ENCODE peak calls at places on chromosomes 5 and 9, in six cellular contexts. One of them, this sample, is unnamed.

GRCh38 chr5:124889522-124889828 is 143.0 kb upstream of the ZNF608 start:
- DNase-seq in AG08395: no peak
- DNase-seq in T follicular helper cell: no peak
- DNase-seq in activated CD8-positive, alpha-beta memory T cell treated with anti-CD3 and anti-CD28 coated beads for 1 hour: no peak
- DNase-seq in activated CD4-positive, alpha-beta T cell treated with anti-CD3 and anti-CD28 coated beads, Interleukin-2, amount 50 U/mL, for 48 hours: no peak
- DNase-seq in foreskin fibroblast: peak; percentile 42
- DNase-seq in this sample: no peak

GRCh38 chr9:33041459-33042188 is 16.6 kb downstream of the DNAJA1 start:
- DNase-seq in AG08395: no peak
- DNase-seq in T follicular helper cell: no peak
- DNase-seq in activated CD8-positive, alpha-beta memory T cell treated with anti-CD3 and anti-CD28 coated beads for 1 hour: no peak
- DNase-seq in activated CD4-positive, alpha-beta T cell treated with anti-CD3 and anti-CD28 coated beads, Interleukin-2, amount 50 U/mL, for 48 hours: no peak
- DNase-seq in foreskin fibroblast: peak; percentile 65
- DNase-seq in this sample: no peak

GRCh38 chr5:146832985-146833732 is 45.4 kb downstream of the PPP2R2B start:
- DNase-seq in AG08395: no peak
- DNase-seq in T follicular helper cell: no peak
- DNase-seq in activated CD8-positive, alpha-beta memory T cell treated with anti-CD3 and anti-CD28 coated beads for 1 hour: no peak
- DNase-seq in activated CD4-positive, alpha-beta T cell treated with anti-CD3 and anti-CD28 coated beads, Interleukin-2, amount 50 U/mL, for 48 hours: no peak
- DNase-seq in foreskin fibroblast: no peak
- DNase-seq in this sample: no peak

GRCh38 chr5:55234171-55234700 is 828 bp upstream of the CCNO start:
- DNase-seq in AG08395: no peak
- DNase-seq in T follicular helper cell: no peak
- DNase-seq in activated CD8-positive, alpha-beta memory T cell treated with anti-CD3 and anti-CD28 coated beads for 1 hour: no peak
- DNase-seq in activated CD4-positive, alpha-beta T cell treated with anti-CD3 and anti-CD28 coated beads, Interleukin-2, amount 50 U/mL, for 48 hours: no peak
- DNase-seq in foreskin fibroblast: peak; percentile 55
- DNase-seq in this sample: no peak

GRCh38 chr5:177304392-177305119 is 957 bp downstream of the PRELID1 start:
- DNase-seq in AG08395: no peak
- DNase-seq in T follicular helper cell: no peak
- DNase-seq in activated CD8-positive, alpha-beta memory T cell treated with anti-CD3 and anti-CD28 coated beads for 1 hour: no peak
- DNase-seq in activated CD4-positive, alpha-beta T cell treated with anti-CD3 and anti-CD28 coated beads, Interleukin-2, amount 50 U/mL, for 48 hours: peak; percentile 34
- DNase-seq in foreskin fibroblast: no peak
- DNase-seq in this sample: no peak

GRCh38 chr5:66897355-66897754 is 299.2 kb downstream of the CD180 start:
- DNase-seq in AG08395: no peak
- DNase-seq in T follicular helper cell: no peak
- DNase-seq in activated CD8-positive, alpha-beta memory T cell treated with anti-CD3 and anti-CD28 coated beads for 1 hour: no peak
- DNase-seq in activated CD4-positive, alpha-beta T cell treated with anti-CD3 and anti-CD28 coated beads, Interleukin-2, amount 50 U/mL, for 48 hours: no peak
- DNase-seq in foreskin fibroblast: peak; percentile 63
- DNase-seq in this sample: no peak

GRCh38 chr9:134637696-134638502 is 3.7 kb upstream of the COL5A1 start:
- DNase-seq in AG08395: no peak
- DNase-seq in T follicular helper cell: no peak
- DNase-seq in activated CD8-positive, alpha-beta memory T cell treated with anti-CD3 and anti-CD28 coated beads for 1 hour: no peak
- DNase-seq in activated CD4-positive, alpha-beta T cell treated with anti-CD3 and anti-CD28 coated beads, Interleukin-2, amount 50 U/mL, for 48 hours: no peak
- DNase-seq in foreskin fibroblast: no peak
- DNase-seq in this sample: no peak

GRCh38 chr9:134455951-134456739 is 129.9 kb downstream of the RXRA start:
- DNase-seq in AG08395: peak; percentile 95
- DNase-seq in T follicular helper cell: peak; percentile 59
- DNase-seq in activated CD8-positive, alpha-beta memory T cell treated with anti-CD3 and anti-CD28 coated beads for 1 hour: peak; percentile 54
- DNase-seq in activated CD4-positive, alpha-beta T cell treated with anti-CD3 and anti-CD28 coated beads, Interleukin-2, amount 50 U/mL, for 48 hours: peak; percentile 71
- DNase-seq in foreskin fibroblast: peak; percentile 99
- DNase-seq in this sample: no peak

GRCh38 chr9:100436566-100436965 is 9.6 kb downstream of the MSANTD3 start:
- DNase-seq in AG08395: no peak
- DNase-seq in T follicular helper cell: no peak
- DNase-seq in activated CD8-positive, alpha-beta memory T cell treated with anti-CD3 and anti-CD28 coated beads for 1 hour: no peak
- DNase-seq in activated CD4-positive, alpha-beta T cell treated with anti-CD3 and anti-CD28 coated beads, Interleukin-2, amount 50 U/mL, for 48 hours: no peak
- DNase-seq in foreskin fibroblast: no peak
- DNase-seq in this sample: no peak

GRCh38 chr9:92359380-92360007 is 33.7 kb downstream of the CENPP start:
- DNase-seq in AG08395: no peak
- DNase-seq in T follicular helper cell: no peak
- DNase-seq in activated CD8-positive, alpha-beta memory T cell treated with anti-CD3 and anti-CD28 coated beads for 1 hour: no peak
- DNase-seq in activated CD4-positive, alpha-beta T cell treated with anti-CD3 and anti-CD28 coated beads, Interleukin-2, amount 50 U/mL, for 48 hours: no peak
- DNase-seq in foreskin fibroblast: no peak
- DNase-seq in this sample: no peak

GRCh38 chr9:137455361-137455991 is 3.7 kb downstream of the NSMF start:
- DNase-seq in AG08395: no peak
- DNase-seq in T follicular helper cell: no peak
- DNase-seq in activated CD8-positive, alpha-beta memory T cell treated with anti-CD3 and anti-CD28 coated beads for 1 hour: no peak
- DNase-seq in activated CD4-positive, alpha-beta T cell treated with anti-CD3 and anti-CD28 coated beads, Interleukin-2, amount 50 U/mL, for 48 hours: no peak
- DNase-seq in foreskin fibroblast: no peak
- DNase-seq in this sample: no peak

GRCh38 chr9:134063088-134063875 is 4.5 kb downstream of the BRD3 start:
- DNase-seq in AG08395: no peak
- DNase-seq in T follicular helper cell: no peak
- DNase-seq in activated CD8-positive, alpha-beta memory T cell treated with anti-CD3 and anti-CD28 coated beads for 1 hour: no peak
- DNase-seq in activated CD4-positive, alpha-beta T cell treated with anti-CD3 and anti-CD28 coated beads, Interleukin-2, amount 50 U/mL, for 48 hours: no peak
- DNase-seq in foreskin fibroblast: no peak
- DNase-seq in this sample: no peak

GRCh38 chr5:128227984-128228383 is 144.4 kb downstream of the SLC12A2 start:
- DNase-seq in AG08395: peak; percentile 71
- DNase-seq in T follicular helper cell: no peak
- DNase-seq in activated CD8-positive, alpha-beta memory T cell treated with anti-CD3 and anti-CD28 coated beads for 1 hour: no peak
- DNase-seq in activated CD4-positive, alpha-beta T cell treated with anti-CD3 and anti-CD28 coated beads, Interleukin-2, amount 50 U/mL, for 48 hours: no peak
- DNase-seq in foreskin fibroblast: peak; percentile 93
- DNase-seq in this sample: no peak

GRCh38 chr5:159051431-159052281 is 48.1 kb downstream of the EBF1 start:
- DNase-seq in AG08395: peak; percentile 43
- DNase-seq in T follicular helper cell: no peak
- DNase-seq in activated CD8-positive, alpha-beta memory T cell treated with anti-CD3 and anti-CD28 coated beads for 1 hour: no peak
- DNase-seq in activated CD4-positive, alpha-beta T cell treated with anti-CD3 and anti-CD28 coated beads, Interleukin-2, amount 50 U/mL, for 48 hours: peak; percentile 9
- DNase-seq in foreskin fibroblast: peak; percentile 61
- DNase-seq in this sample: no peak

GRCh38 chr9:34139477-34140146 is 13.1 kb upstream of the DCAF12 start:
- DNase-seq in AG08395: peak; percentile 90
- DNase-seq in T follicular helper cell: no peak
- DNase-seq in activated CD8-positive, alpha-beta memory T cell treated with anti-CD3 and anti-CD28 coated beads for 1 hour: no peak
- DNase-seq in activated CD4-positive, alpha-beta T cell treated with anti-CD3 and anti-CD28 coated beads, Interleukin-2, amount 50 U/mL, for 48 hours: no peak
- DNase-seq in foreskin fibroblast: peak; percentile 92
- DNase-seq in this sample: peak; percentile 82

GRCh38 chr5:77076961-77077820 is 9.9 kb downstream of the ZBED3 start:
- DNase-seq in AG08395: peak; percentile 68
- DNase-seq in T follicular helper cell: peak; percentile 12
- DNase-seq in activated CD8-positive, alpha-beta memory T cell treated with anti-CD3 and anti-CD28 coated beads for 1 hour: no peak
- DNase-seq in activated CD4-positive, alpha-beta T cell treated with anti-CD3 and anti-CD28 coated beads, Interleukin-2, amount 50 U/mL, for 48 hours: peak; percentile 72
- DNase-seq in foreskin fibroblast: peak; percentile 80
- DNase-seq in this sample: no peak

GRCh38 chr5:119379929-119380328 is 24.1 kb downstream of the TNFAIP8 start:
- DNase-seq in AG08395: no peak
- DNase-seq in T follicular helper cell: no peak
- DNase-seq in activated CD8-positive, alpha-beta memory T cell treated with anti-CD3 and anti-CD28 coated beads for 1 hour: no peak
- DNase-seq in activated CD4-positive, alpha-beta T cell treated with anti-CD3 and anti-CD28 coated beads, Interleukin-2, amount 50 U/mL, for 48 hours: no peak
- DNase-seq in foreskin fibroblast: no peak
- DNase-seq in this sample: no peak

GRCh38 chr5:72093231-72093630 is 14.0 kb upstream of the MAP1B start:
- DNase-seq in AG08395: peak; percentile 48
- DNase-seq in T follicular helper cell: no peak
- DNase-seq in activated CD8-positive, alpha-beta memory T cell treated with anti-CD3 and anti-CD28 coated beads for 1 hour: no peak
- DNase-seq in activated CD4-positive, alpha-beta T cell treated with anti-CD3 and anti-CD28 coated beads, Interleukin-2, amount 50 U/mL, for 48 hours: no peak
- DNase-seq in foreskin fibroblast: peak; percentile 57
- DNase-seq in this sample: no peak

GRCh38 chr5:43420241-43420640 is 8.1 kb upstream of the CCL28 start:
- DNase-seq in AG08395: no peak
- DNase-seq in T follicular helper cell: no peak
- DNase-seq in activated CD8-positive, alpha-beta memory T cell treated with anti-CD3 and anti-CD28 coated beads for 1 hour: no peak
- DNase-seq in activated CD4-positive, alpha-beta T cell treated with anti-CD3 and anti-CD28 coated beads, Interleukin-2, amount 50 U/mL, for 48 hours: no peak
- DNase-seq in foreskin fibroblast: no peak
- DNase-seq in this sample: no peak

GRCh38 chr5:34709861-34710673 is 53.9 kb downstream of the RAI14 start:
- DNase-seq in AG08395: peak; percentile 31
- DNase-seq in T follicular helper cell: no peak
- DNase-seq in activated CD8-positive, alpha-beta memory T cell treated with anti-CD3 and anti-CD28 coated beads for 1 hour: no peak
- DNase-seq in activated CD4-positive, alpha-beta T cell treated with anti-CD3 and anti-CD28 coated beads, Interleukin-2, amount 50 U/mL, for 48 hours: no peak
- DNase-seq in foreskin fibroblast: peak; percentile 69
- DNase-seq in this sample: no peak

GRCh38 chr5:31861601-31862000 is 222.7 kb downstream of the PDZD2 start:
- DNase-seq in AG08395: no peak
- DNase-seq in T follicular helper cell: no peak
- DNase-seq in activated CD8-positive, alpha-beta memory T cell treated with anti-CD3 and anti-CD28 coated beads for 1 hour: no peak
- DNase-seq in activated CD4-positive, alpha-beta T cell treated with anti-CD3 and anti-CD28 coated beads, Interleukin-2, amount 50 U/mL, for 48 hours: no peak
- DNase-seq in foreskin fibroblast: no peak
- DNase-seq in this sample: no peak

GRCh38 chr5:114362197-114362976 is 517 bp downstream of the KCNN2 start:
- DNase-seq in AG08395: peak; percentile 2
- DNase-seq in T follicular helper cell: no peak
- DNase-seq in activated CD8-positive, alpha-beta memory T cell treated with anti-CD3 and anti-CD28 coated beads for 1 hour: no peak
- DNase-seq in activated CD4-positive, alpha-beta T cell treated with anti-CD3 and anti-CD28 coated beads, Interleukin-2, amount 50 U/mL, for 48 hours: peak; percentile 3
- DNase-seq in foreskin fibroblast: peak; percentile 66
- DNase-seq in this sample: no peak